ENCODE peak calls at places on chromosomes 13 and 19, in four cellular contexts. N is CD8-positive, alpha-beta T cell; R is Peyer's patch; O is Caco-2. A is an unnamed sample. For H3K4me1, the result is how much of the 10 kb centered on the place peaks cover.

GRCh38 chr13:55577847-55578210 is 1562.9 kb upstream of the PRR20A start:
- DNase-seq in O (no peak), N (no peak), R (no peak), A (no peak)

GRCh38 chr13:23567792-23568480 is 2.3 kb upstream of the TNFRSF19 start:
- DNase-seq in R (no peak), N (no peak), O (no peak), A (no peak)

GRCh38 chr13:97726664-97727235 is 226.7 kb upstream of the IPO5 start:
- DNase-seq in N (no peak), R (no peak), O (no peak), A (no peak)

GRCh38 chr13:98265669-98266551 is 88.8 kb upstream of the RNF113B start:
- DNase-seq in N (no peak), R (no peak), O (peak), A (no peak)

GRCh38 chr13:26967119-26968038 is 204.2 kb downstream of the USP12 start:
- DNase-seq in R (peak), O (no peak), N (no peak), A (no peak)

GRCh38 chr19:58566989-58567388 is 6.1 kb downstream of the MZF1 start:
- DNase-seq in O (peak), R (peak), N (no peak), A (no peak)

GRCh38 chr13:40812102-40812501 is 22.7 kb downstream of the SLC25A15 start:
- DNase-seq in O (no peak), R (no peak), N (no peak), A (no peak)

GRCh38 chr13:73355134-73355533 is 296.3 kb downstream of the KLF5 start:
- DNase-seq in N (no peak), O (no peak), R (no peak), A (no peak)

GRCh38 chr19:8004723-8005513 is 523 bp downstream of the ELAVL1 start:
- DNase-seq in R (no peak), O (no peak), N (peak), A (no peak)

GRCh38 chr13:29681859-29682258 is 86.4 kb upstream of the SLC7A1 start:
- DNase-seq in O (no peak), R (no peak), N (no peak), A (no peak)

GRCh38 chr19:47663435-47663910 is 49.7 kb upstream of the EHD2 start:
- DNase-seq in O (no peak), N (no peak), R (no peak), A (no peak)

DNA sequence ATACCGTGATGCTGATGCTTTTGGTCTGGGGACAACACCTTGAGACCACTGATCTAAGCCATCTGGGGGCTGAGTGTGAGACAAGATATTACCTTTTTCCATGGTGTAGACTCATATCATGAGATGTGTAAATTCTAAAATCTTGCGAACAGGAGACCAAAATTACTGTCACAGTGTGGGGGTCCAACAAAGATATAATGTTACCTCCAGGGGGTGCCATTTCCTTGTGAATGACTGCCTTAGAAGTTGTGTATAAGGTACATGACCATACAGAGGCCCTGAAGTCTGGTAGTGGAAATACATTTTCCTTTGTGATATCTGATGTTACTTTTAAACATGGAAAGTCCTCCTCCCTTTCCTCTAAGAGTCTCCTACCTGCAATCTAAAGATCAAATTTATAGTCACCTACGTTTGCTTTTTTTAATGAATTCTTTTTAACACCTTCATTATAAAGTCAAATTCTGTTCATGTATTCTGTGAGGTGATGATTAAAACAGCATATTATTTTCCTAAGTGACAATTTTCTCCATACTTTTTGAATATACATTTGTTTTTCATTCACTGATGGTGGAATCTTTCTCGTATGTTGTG is 113.5 kb downstream of the RFC3 start:
- DNase-seq in O (peak), N (no peak), R (no peak), A (no peak)
- TF ChIP-seq CTCF in O (peak), N (no peak), R (no peak), A (peak)

GRCh38 chr19:20422216-20422615 is 143.4 kb downstream of the ZNF737 start:
- DNase-seq in O (no peak), N (no peak), R (no peak), A (no peak)

GRCh38 chr19:20423381-20424207 is 142.0 kb downstream of the ZNF737 start:
- DNase-seq in R (peak), O (no peak), N (no peak), A (no peak)

GRCh38 chr19:20422616-20423205 is 142.9 kb downstream of the ZNF737 start:
- DNase-seq in N (no peak), O (no peak), R (no peak), A (no peak)
- H3K4me3 ChIP-seq in N (peak), O (no peak), R (peak), A (peak)

GRCh38 chr19:10842788-10843187 is 5.4 kb upstream of the C19orf38 start:
- DNase-seq in O (no peak), R (no peak), N (no peak), A (no peak)
- H3K4me1 ChIP-seq in O (under half), R (under half), N (under half), A (under half)

GRCh38 chr19:38808741-38809140 is 4.0 kb downstream of the LGALS4 start:
- DNase-seq in O (no peak), N (no peak), R (no peak), A (no peak)
- TF ChIP-seq CTCF in O (no peak), N (no peak), R (no peak), A (no peak)

GRCh38 chr19:17902701-17903100 is 30.1 kb upstream of the CCDC124 start:
- DNase-seq in R (no peak), O (no peak), N (no peak), A (no peak)

GRCh38 chr19:17910776-17911360 is 21.9 kb upstream of the CCDC124 start:
- DNase-seq in N (no peak), R (no peak), O (no peak), A (no peak)

GRCh38 chr19:17909017-17909732 is 23.6 kb upstream of the CCDC124 start:
- DNase-seq in R (no peak), O (no peak), N (no peak), A (no peak)

DNA sequence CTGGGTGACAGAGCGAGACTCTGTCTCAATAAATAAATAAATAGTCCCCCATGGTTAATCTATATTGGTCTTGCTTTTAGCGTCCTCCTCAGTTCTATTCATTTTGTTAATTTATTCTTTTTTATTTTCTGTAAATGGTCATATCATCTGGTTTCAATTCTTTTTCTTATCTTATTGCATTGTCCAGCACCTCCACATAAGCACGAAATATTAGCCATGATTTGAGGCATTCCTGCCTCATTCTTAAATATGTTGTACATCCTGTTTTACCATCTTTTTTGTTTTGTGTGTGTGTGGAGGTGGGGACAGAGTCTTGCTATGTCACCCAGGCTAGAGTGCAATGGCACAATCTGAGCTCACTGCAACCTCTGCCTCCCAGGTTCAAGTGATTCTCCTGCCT is 24.6 kb upstream of the CCDC124 start:
- DNase-seq in O (no peak), N (no peak), R (no peak), A (no peak)
- H3K4me3 ChIP-seq in O (no peak), N (no peak), R (no peak), A (no peak)